ENCODE peak calls at places on chromosomes 1 and 21, in five cellular contexts. One of them, this sample, is unnamed. For H3K36me3, the result is how much of the 10 kb centered on the place peaks cover.

GRCh38 chr1:94327001-94327685 is 89.8 kb upstream of the ARHGAP29 start:
- DNase-seq in uterus: peak
- DNase-seq in IMR-90: peak
- DNase-seq in transverse colon: no peak
- DNase-seq in breast epithelium: no peak
- DNase-seq in this sample: no peak

GRCh38 chr21:43585924-43586411 is 73.3 kb downstream of the HSF2BP start:
- DNase-seq in uterus: peak
- DNase-seq in IMR-90: peak
- DNase-seq in transverse colon: no peak
- DNase-seq in breast epithelium: no peak
- DNase-seq in this sample: no peak

GRCh38 chr21:44350773-44351481 is 2.5 kb upstream of the TRPM2 start:
- DNase-seq in uterus: no peak
- DNase-seq in IMR-90: no peak
- DNase-seq in transverse colon: no peak
- DNase-seq in breast epithelium: no peak
- DNase-seq in this sample: no peak

GRCh38 chr1:24441996-24442668 is 26.5 kb downstream of the NIPAL3 start:
- DNase-seq in uterus: no peak
- DNase-seq in IMR-90: no peak
- DNase-seq in transverse colon: no peak
- DNase-seq in breast epithelium: no peak
- DNase-seq in this sample: no peak

GRCh38 chr1:89821322-89822108 is 683 bp downstream of the LRRC8D start:
- DNase-seq in uterus: peak
- DNase-seq in IMR-90: peak
- DNase-seq in transverse colon: peak
- DNase-seq in breast epithelium: peak
- DNase-seq in this sample: peak

GRCh38 chr1:160575112-160575664 is 4.1 kb downstream of the CD84 start:
- DNase-seq in uterus: no peak
- DNase-seq in IMR-90: no peak
- DNase-seq in transverse colon: no peak
- DNase-seq in breast epithelium: no peak
- DNase-seq in this sample: no peak

GRCh38 chr1:172470149-172470548 is 26.3 kb upstream of the PIGC start:
- DNase-seq in uterus: no peak
- DNase-seq in IMR-90: no peak
- DNase-seq in transverse colon: no peak
- DNase-seq in breast epithelium: no peak
- DNase-seq in this sample: no peak

GRCh38 chr1:54510715-54511270 is 37.2 kb upstream of the ACOT11 start:
- DNase-seq in uterus: no peak
- DNase-seq in IMR-90: no peak
- DNase-seq in transverse colon: no peak
- DNase-seq in breast epithelium: no peak
- DNase-seq in this sample: no peak

GRCh38 chr1:15089244-15089992 is 64.1 kb upstream of the TMEM51 start:
- DNase-seq in uterus: no peak
- DNase-seq in IMR-90: no peak
- DNase-seq in transverse colon: no peak
- DNase-seq in breast epithelium: no peak
- DNase-seq in this sample: no peak

GRCh38 chr1:99993468-99993845 is 23.7 kb downstream of the SLC35A3 start:
- DNase-seq in uterus: no peak
- DNase-seq in IMR-90: no peak
- DNase-seq in transverse colon: no peak
- DNase-seq in breast epithelium: no peak
- DNase-seq in this sample: no peak

GRCh38 chr1:207033302-207033701 is 746 bp upstream of the C1orf116 start:
- DNase-seq in uterus: no peak
- DNase-seq in IMR-90: no peak
- DNase-seq in transverse colon: no peak
- DNase-seq in breast epithelium: no peak
- DNase-seq in this sample: no peak

GRCh38 chr1:69506310-69506709 is 61.4 kb upstream of the LRRC7 start:
- DNase-seq in uterus: no peak
- DNase-seq in IMR-90: no peak
- DNase-seq in transverse colon: no peak
- DNase-seq in breast epithelium: no peak
- DNase-seq in this sample: no peak

GRCh38 chr21:38476385-38476784 is 21.9 kb downstream of the ERG start:
- DNase-seq in uterus: no peak
- DNase-seq in IMR-90: no peak
- DNase-seq in transverse colon: no peak
- DNase-seq in breast epithelium: no peak
- DNase-seq in this sample: no peak

GRCh38 chr1:59765036-59765730 is 49.6 kb upstream of the HOOK1 start:
- DNase-seq in uterus: no peak
- DNase-seq in IMR-90: no peak
- DNase-seq in transverse colon: no peak
- DNase-seq in breast epithelium: no peak
- DNase-seq in this sample: no peak

GRCh38 chr21:41956926-41957729 is 3.3 kb upstream of the C2CD2 start:
- DNase-seq in uterus: no peak
- DNase-seq in IMR-90: peak
- DNase-seq in transverse colon: no peak
- DNase-seq in breast epithelium: peak
- DNase-seq in this sample: no peak

GRCh38 chr21:24353492-24353891 is 1253.8 kb downstream of the MRPL39 start:
- DNase-seq in uterus: no peak
- DNase-seq in IMR-90: no peak
- DNase-seq in transverse colon: no peak
- DNase-seq in breast epithelium: no peak
- DNase-seq in this sample: no peak

GRCh38 chr1:210252621-210253041 is 20.0 kb downstream of the SERTAD4 start:
- DNase-seq in uterus: no peak
- DNase-seq in IMR-90: no peak
- DNase-seq in transverse colon: peak
- DNase-seq in breast epithelium: no peak
- DNase-seq in this sample: peak

GRCh38 chr1:150268342-150268705 is 492 bp downstream of the APH1A start:
- DNase-seq in uterus: no peak
- DNase-seq in IMR-90: no peak
- DNase-seq in transverse colon: peak
- DNase-seq in breast epithelium: no peak
- DNase-seq in this sample: peak

GRCh38 chr1:59494145-59494824 is 197.4 kb downstream of the FGGY start:
- DNase-seq in uterus: no peak
- DNase-seq in IMR-90: no peak
- DNase-seq in transverse colon: no peak
- DNase-seq in breast epithelium: no peak
- DNase-seq in this sample: no peak

GRCh38 chr1:198734323-198735008 is 95.6 kb downstream of the PTPRC start:
- DNase-seq in uterus: no peak
- DNase-seq in IMR-90: no peak
- DNase-seq in transverse colon: no peak
- DNase-seq in breast epithelium: no peak
- DNase-seq in this sample: no peak
- H3K36me3 ChIP-seq in uterus: under half
- H3K36me3 ChIP-seq in IMR-90: under half
- H3K36me3 ChIP-seq in transverse colon: under half
- H3K36me3 ChIP-seq in breast epithelium: under half
- H3K36me3 ChIP-seq in this sample: under half

DNA sequence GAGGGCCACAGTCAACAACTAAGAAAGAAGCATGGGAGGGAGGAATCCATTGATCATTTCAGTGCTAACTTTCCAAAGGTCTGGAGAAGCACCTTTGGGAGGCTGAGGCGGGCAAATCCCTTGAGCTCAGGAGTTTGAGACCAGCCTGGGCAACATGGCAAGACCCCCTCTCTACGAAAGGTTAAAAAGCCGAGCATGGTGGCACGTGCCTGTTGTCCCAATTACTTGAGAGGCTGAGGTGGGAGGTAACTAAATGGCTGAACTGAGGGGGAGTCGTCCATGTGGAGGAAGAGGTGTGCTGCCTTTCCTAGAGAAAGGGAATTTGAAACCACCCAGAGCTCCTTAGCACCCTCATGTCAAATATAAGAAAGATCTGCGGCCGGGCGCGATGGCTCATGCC is 16.2 kb downstream of the MASP2 start:
- DNase-seq in uterus: no peak
- DNase-seq in IMR-90: no peak
- DNase-seq in transverse colon: no peak
- DNase-seq in breast epithelium: no peak
- DNase-seq in this sample: no peak
- TF ChIP-seq POLR2A in uterus: no peak
- TF ChIP-seq POLR2A in IMR-90: no peak
- TF ChIP-seq POLR2A in transverse colon: peak
- TF ChIP-seq POLR2A in breast epithelium: no peak
- TF ChIP-seq POLR2A in this sample: no peak

DNA sequence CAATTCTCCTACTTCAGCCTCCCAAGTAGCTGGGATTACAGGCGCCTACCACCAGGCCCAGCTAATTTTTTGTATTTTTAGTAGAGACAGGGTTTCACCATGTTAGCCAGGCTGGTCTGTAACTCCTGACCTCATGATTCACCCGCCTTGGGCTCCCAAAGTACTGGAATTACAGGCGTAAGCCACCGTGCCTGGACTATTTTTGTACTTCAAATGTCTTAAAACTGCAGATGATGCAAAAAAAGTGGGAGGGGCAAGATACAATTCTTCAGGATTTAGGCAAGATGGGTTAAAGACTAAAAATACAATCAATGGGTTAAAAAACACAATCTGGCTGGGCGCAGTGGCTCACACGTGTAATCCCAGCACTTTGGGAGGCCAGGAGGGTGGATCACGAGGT is 4.7 kb downstream of the SCAF4 start:
- DNase-seq in uterus: no peak
- DNase-seq in IMR-90: no peak
- DNase-seq in transverse colon: no peak
- DNase-seq in breast epithelium: no peak
- DNase-seq in this sample: no peak
- H3K36me3 ChIP-seq in uterus: under half
- H3K36me3 ChIP-seq in IMR-90: under half
- H3K36me3 ChIP-seq in transverse colon: under half
- H3K36me3 ChIP-seq in breast epithelium: under half
- H3K36me3 ChIP-seq in this sample: under half

DNA sequence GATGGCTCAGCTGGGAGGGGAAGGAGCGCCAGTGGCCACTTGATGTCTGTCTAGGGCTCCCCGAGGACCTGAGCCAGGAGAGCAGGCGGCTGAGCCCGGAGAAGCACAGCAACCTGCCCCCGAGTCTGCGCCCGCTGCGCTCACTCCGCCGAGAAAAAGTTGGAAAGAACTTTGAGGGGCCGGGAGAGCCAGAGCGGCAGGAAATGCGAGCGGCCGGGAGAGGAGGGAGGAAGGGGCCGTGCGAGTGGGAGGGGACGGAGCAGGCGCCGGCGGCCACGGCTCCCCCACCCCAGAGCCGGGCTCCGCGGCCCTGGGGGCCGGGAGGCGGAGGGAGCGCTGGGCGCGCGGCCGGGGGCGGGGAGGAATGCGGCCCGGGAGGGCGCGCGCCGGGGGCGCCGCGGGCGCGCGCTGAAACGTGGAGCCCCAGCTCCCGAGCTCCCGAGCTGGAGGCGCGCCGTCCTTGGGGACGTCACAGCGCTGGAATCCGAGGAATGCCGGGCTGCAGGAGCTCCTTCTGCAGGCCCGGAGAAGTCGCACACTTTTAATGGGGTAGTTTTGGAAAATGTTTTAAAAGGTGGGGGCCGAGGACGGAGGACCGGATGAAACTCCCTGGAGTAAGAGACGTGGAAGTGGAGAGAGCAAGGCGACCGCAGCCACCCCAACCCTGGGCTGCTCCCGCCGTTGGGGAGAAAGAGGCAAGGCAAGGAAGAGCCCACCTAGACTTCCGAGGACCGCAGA is at the start of gene PTPN14:
- DNase-seq in uterus: peak
- DNase-seq in IMR-90: peak
- DNase-seq in transverse colon: peak
- DNase-seq in breast epithelium: peak
- DNase-seq in this sample: peak
- TF ChIP-seq POLR2A in uterus: peak
- TF ChIP-seq POLR2A in IMR-90: peak
- TF ChIP-seq POLR2A in transverse colon: peak
- TF ChIP-seq POLR2A in breast epithelium: peak
- TF ChIP-seq POLR2A in this sample: no peak

DNA sequence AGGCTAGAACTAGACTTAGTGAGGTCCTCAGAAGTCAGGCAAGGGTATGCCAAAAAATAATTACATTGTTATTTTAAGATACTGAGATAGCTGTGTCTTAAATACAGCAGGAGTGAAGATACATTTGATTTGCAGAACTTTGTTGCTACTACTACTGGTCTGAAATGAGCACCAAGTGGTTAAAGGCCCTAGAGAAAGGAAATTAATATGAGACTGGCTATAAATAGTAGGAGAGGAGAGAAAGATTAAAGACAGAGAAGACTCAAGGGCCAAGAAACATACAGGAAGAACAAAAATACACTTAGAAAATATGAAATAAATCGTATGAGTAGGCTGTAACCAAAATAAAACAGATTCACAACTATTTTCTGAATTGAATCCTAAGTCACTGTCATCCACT is 21.3 kb downstream of the HNRNPR start:
- DNase-seq in uterus: no peak
- DNase-seq in IMR-90: no peak
- DNase-seq in transverse colon: no peak
- DNase-seq in breast epithelium: no peak
- DNase-seq in this sample: no peak
- H3K36me3 ChIP-seq in uterus: under half
- H3K36me3 ChIP-seq in IMR-90: under half
- H3K36me3 ChIP-seq in transverse colon: under half
- H3K36me3 ChIP-seq in breast epithelium: under half
- H3K36me3 ChIP-seq in this sample: half or more

GRCh38 chr1:33014464-33015170 is 22.1 kb downstream of the AK2 start:
- DNase-seq in uterus: no peak
- DNase-seq in IMR-90: no peak
- DNase-seq in transverse colon: no peak
- DNase-seq in breast epithelium: no peak
- DNase-seq in this sample: no peak
- TF ChIP-seq POLR2A in uterus: no peak
- TF ChIP-seq POLR2A in IMR-90: no peak
- TF ChIP-seq POLR2A in transverse colon: no peak
- TF ChIP-seq POLR2A in breast epithelium: no peak
- TF ChIP-seq POLR2A in this sample: no peak